ENCODE peak calls at places on chromosomes 7 and 10, in five cellular contexts. F is H1, O is adrenal gland, Z is vagina, X is sigmoid colon. W is an unnamed sample.

GRCh38 chr7:28774529-28775057 is 183.5 kb downstream of the TRIL start:
- DNase-seq in Z (no peak), X (no peak), F (no peak), O (no peak), W (no peak)

GRCh38 chr10:22557321-22557720 is 157.1 kb downstream of the PIP4K2A start:
- DNase-seq in Z (no peak), O (no peak), X (no peak), F (no peak), W (no peak)

GRCh38 chr7:108094375-108094774 is 35.8 kb downstream of the LAMB4 start:
- DNase-seq in X (no peak), O (no peak), Z (no peak), F (no peak), W (no peak)

GRCh38 chr10:131056781-131057180 is 254.7 kb downstream of the TCERG1L start:
- DNase-seq in O (no peak), Z (no peak), F (no peak), X (no peak), W (no peak)

GRCh38 chr10:31896972-31897384 is 31.7 kb downstream of the ARHGAP12 start:
- DNase-seq in X (no peak), O (no peak), Z (no peak), F (no peak), W (no peak)

GRCh38 chr10:75957721-75958120 is 526.3 kb downstream of the LRMDA start:
- DNase-seq in Z (no peak), O (no peak), X (no peak), F (no peak), W (no peak)

GRCh38 chr10:110207805-110208613 is 604 bp downstream of the MXI1 start:
- DNase-seq in Z (no peak), F (peak), X (peak), O (peak), W (peak)

GRCh38 chr7:151228024-151228866 is 1.2 kb upstream of the ABCF2 start:
- DNase-seq in F (no peak), O (no peak), Z (no peak), X (no peak), W (no peak)

GRCh38 chr10:86363184-86363832 is 3.3 kb downstream of the GRID1 start:
- DNase-seq in X (peak), Z (no peak), O (no peak), F (peak), W (peak)

GRCh38 chr10:89480047-89480446 is 55.3 kb downstream of the SLC16A12 start:
- DNase-seq in O (no peak), F (no peak), Z (no peak), X (no peak), W (no peak)

GRCh38 chr7:144606231-144606630 is 202.7 kb upstream of the NOBOX start:
- DNase-seq in Z (no peak), F (no peak), X (no peak), O (no peak), W (no peak)

GRCh38 chr7:43869898-43870240 is 552 bp upstream of the MRPS24 start:
- DNase-seq in X (peak), O (peak), F (no peak), Z (no peak), W (peak)

GRCh38 chr7:127943541-127944521 is 87.4 kb downstream of the LRRC4 start:
- DNase-seq in O (peak), Z (no peak), F (no peak), X (no peak), W (peak)

GRCh38 chr7:24477807-24478655 is 95.2 kb upstream of the PALS2 start:
- DNase-seq in X (no peak), O (no peak), Z (no peak), F (no peak), W (peak)

GRCh38 chr10:19654576-19654975 is 161.7 kb upstream of the PLXDC2 start:
- DNase-seq in O (no peak), F (no peak), Z (no peak), X (no peak), W (no peak)

GRCh38 chr7:110386914-110387313 is 704.0 kb upstream of the LRRN3 start:
- DNase-seq in X (no peak), O (no peak), Z (no peak), F (no peak), W (no peak)

GRCh38 chr10:66180651-66181318 is 745.1 kb upstream of the LRRTM3 start:
- DNase-seq in O (peak), F (no peak), X (no peak), Z (no peak), W (no peak)

GRCh38 chr10:6929157-6929830 is 349.2 kb upstream of the PRKCQ start:
- DNase-seq in Z (no peak), F (no peak), X (no peak), O (no peak), W (no peak)

GRCh38 chr10:112963835-112964234 is 13.8 kb downstream of the TCF7L2 start:
- DNase-seq in F (no peak), Z (no peak), X (peak), O (no peak), W (no peak)

GRCh38 chr10:94315975-94316464 is 46.7 kb downstream of the NOC3L start:
- DNase-seq in X (no peak), O (no peak), Z (no peak), F (no peak), W (no peak)

GRCh38 chr10:128324058-128324457 is 197.8 kb upstream of the MKI67 start:
- DNase-seq in X (no peak), Z (peak), O (no peak), F (peak), W (no peak)

GRCh38 chr10:13695588-13695987 is 108.8 kb downstream of the PRPF18 start:
- DNase-seq in O (no peak), F (no peak), X (no peak), Z (no peak), W (no peak)
- TF ChIP-seq POLR2A in O (no peak), F (no peak), X (no peak), Z (no peak), W (no peak)

DNA sequence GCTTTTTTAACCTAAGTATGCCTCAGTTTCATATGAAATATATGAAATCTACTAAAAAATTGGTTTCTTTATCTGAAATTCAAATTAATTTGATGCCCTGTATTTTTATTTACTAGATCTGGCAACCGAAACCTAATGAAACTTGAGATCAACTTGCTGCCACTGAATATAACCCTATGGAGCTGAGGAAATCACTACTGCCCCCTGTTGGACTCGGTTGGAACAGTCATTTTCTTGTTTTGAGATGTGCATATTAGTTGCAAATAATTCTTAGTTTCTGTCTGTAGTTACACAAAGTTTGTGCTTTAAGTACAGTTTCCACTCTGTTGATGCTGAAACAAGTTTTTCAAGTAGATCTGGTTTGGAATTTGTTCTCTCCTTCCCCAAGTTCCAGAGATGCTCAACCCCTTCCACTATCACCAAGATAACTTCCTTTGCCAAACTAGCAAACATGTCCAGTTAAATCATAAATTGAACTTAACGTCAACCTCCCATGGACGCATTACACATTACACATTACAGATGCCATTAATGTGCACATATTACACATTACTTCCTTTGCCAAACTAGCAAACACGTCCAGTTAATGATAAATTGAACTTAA is 22.2 kb upstream of the EXOC4 start:
- DNase-seq in F (peak), Z (no peak), X (no peak), O (peak), W (no peak)
- TF ChIP-seq CTCF in F (no peak), Z (peak), X (peak), O (peak), W (no peak)

GRCh38 chr7:80027616-80028173 is 106.9 kb upstream of the GNAI1 start:
- DNase-seq in X (no peak), F (no peak), Z (no peak), O (no peak), W (no peak)

DNA sequence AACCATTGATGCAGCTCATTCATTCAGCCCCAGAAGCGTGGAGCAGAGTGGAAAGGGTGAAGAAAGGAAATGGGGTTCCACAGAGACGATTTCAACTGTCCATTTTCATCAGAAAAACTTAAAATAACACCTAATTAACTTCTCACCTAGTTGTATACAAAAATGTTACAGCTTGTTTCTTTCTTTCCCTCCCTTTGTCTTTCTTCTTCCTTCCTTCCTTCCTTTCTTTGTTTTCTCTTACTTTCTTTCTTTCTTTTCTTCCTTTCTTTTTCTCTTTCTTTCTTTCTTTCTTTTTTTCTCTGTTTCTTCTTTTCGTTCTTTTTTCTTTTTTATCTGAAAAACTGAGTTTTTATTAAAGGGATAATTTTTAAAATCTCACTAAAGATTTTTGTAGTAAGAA is 105.9 kb upstream of the GNAI1 start:
- DNase-seq in F (no peak), Z (no peak), X (no peak), O (no peak), W (no peak)
- TF ChIP-seq POLR2A in F (no peak), Z (no peak), X (no peak), O (no peak), W (no peak)

DNA sequence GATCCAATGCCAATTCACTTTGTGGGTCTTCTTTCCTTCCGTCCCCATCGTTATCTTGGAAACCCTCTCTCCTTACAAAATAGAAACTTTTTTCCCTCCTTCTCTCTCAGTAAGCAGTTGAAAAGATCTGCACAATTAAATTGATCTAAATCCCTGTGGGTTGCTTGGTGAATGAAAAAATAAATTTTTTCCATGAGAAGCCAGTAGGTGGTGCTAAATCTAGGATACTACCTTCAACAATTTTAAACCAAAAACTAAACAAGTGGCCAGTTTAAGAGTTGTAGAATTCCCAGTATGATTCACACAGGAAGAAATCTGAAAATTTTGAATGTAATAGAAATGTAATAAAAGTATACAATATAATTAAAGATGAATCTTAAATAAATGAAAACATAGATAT is 990.3 kb upstream of the ZNF722 start:
- DNase-seq in F (no peak), Z (no peak), X (no peak), O (no peak), W (no peak)
- TF ChIP-seq CTCF in F (no peak), Z (no peak), X (no peak), O (no peak), W (no peak)

GRCh38 chr10:60944159-60944909 is at the start of gene RHOBTB1:
- DNase-seq in X (peak), O (peak), F (peak), Z (peak), W (peak)
- TF ChIP-seq POLR2A in X (peak), O (peak), F (peak), Z (no peak), W (peak)

DNA sequence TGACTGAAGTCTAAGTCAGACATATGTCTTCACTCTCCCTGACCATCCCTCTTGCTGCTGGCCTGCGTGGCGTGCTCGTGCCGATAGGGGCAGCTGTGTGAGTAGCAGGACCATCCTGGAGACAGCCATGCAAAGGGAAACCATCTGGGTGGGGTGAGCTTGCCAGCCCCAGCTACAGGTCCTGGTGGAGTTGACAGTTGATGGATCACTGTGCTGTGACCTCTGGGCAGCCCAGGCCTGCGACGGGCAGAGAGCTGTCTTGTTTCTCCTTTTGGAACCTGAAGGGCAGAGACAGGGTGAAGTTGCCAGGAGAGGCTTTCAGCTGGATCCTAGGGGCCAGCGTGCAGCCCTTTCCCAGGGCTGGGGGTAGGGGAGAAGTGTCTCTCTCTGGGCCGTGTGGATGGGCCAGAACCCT is 44.7 kb downstream of the GRK5 start:
- DNase-seq in O (no peak), F (no peak), X (no peak), Z (no peak), W (no peak)
- TF ChIP-seq CTCF in O (peak), F (no peak), X (no peak), Z (no peak), W (no peak)

GRCh38 chr10:84294766-84295447 is 33.5 kb upstream of the CCSER2 start:
- DNase-seq in X (no peak), Z (no peak), O (no peak), F (no peak), W (no peak)

GRCh38 chr10:84293171-84293570 is 35.2 kb upstream of the CCSER2 start:
- DNase-seq in Z (no peak), F (no peak), O (no peak), X (no peak), W (no peak)

GRCh38 chr10:84293574-84294016 is 34.8 kb upstream of the CCSER2 start:
- DNase-seq in Z (no peak), X (no peak), F (no peak), O (no peak), W (no peak)

GRCh38 chr10:84298077-84298476 is 30.3 kb upstream of the CCSER2 start:
- DNase-seq in Z (no peak), O (no peak), X (no peak), F (no peak), W (no peak)

DNA sequence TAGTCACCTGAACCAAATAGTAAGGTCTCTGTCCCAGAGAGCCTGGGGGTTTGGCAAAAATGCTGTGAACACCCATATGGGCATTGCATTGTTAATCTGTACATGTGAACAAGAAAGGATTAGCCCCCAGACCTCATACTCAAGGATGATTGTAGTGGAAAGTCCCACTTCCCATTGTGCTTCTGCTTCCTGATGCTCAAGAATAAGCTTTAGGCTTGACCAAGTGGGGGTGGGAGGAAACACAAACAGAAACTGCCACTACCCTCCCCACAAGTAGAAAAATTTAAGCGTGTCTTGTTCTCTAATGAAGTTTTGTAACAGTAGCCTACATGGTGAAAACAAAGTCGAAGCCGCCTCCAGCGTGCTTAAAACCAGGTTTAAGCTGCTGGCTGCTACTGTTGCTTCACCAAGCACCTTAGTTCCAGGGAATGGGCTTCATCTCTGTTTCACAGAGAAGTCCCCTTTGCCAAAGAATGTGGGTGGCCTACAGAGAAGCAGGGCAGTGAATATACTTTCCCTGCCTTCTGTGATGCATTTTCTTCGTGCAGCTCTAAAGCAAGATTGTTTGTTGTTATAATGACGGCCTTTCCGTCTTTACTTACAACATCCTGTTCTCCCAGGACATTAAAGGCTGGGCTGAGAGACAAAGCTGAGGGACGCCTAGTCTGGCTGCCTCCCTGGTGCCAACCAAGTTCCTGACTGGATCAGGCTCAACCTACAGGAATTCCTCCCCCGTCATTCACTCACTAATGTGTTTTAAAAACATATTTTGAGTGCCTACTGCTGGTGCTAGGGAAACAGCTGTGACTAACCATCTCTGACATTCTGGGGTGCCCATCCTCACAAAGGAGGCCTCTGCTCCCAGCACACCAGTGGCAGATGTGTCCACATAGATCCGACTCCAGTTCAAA is 32.1 kb upstream of the CCSER2 start:
- DNase-seq in X (no peak), F (no peak), Z (no peak), O (no peak), W (no peak)
- TF ChIP-seq POLR2A in X (no peak), F (no peak), Z (no peak), O (no peak), W (no peak)

DNA sequence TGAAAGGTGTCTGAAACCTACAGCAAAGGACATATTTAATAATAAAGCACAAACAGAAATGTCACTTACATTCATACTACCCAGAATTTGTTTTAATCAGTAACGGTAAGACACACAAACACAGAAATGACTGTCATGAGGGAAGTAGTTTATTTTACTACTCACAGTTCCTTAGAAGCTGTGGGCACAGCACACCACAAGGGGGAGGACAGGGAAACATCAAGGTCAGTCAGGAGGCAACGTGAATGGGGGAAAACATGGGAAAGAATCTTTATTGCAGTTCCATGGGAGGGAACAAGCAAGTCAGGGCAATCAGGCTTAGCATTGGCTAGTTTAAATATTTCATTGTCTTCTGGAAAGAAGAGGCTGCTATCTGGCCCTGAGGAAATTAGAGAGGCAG is 123.8 kb upstream of the PDSS1 start:
- DNase-seq in O (no peak), X (no peak), F (no peak), Z (no peak), W (no peak)
- TF ChIP-seq CTCF in O (no peak), X (no peak), F (peak), Z (no peak), W (no peak)

GRCh38 chr7:106598663-106599342 is 62.2 kb downstream of the CCDC71L start:
- DNase-seq in X (peak), O (peak), Z (no peak), F (peak), W (no peak)
- TF ChIP-seq POLR2A in X (no peak), O (no peak), Z (no peak), F (no peak), W (no peak)

DNA sequence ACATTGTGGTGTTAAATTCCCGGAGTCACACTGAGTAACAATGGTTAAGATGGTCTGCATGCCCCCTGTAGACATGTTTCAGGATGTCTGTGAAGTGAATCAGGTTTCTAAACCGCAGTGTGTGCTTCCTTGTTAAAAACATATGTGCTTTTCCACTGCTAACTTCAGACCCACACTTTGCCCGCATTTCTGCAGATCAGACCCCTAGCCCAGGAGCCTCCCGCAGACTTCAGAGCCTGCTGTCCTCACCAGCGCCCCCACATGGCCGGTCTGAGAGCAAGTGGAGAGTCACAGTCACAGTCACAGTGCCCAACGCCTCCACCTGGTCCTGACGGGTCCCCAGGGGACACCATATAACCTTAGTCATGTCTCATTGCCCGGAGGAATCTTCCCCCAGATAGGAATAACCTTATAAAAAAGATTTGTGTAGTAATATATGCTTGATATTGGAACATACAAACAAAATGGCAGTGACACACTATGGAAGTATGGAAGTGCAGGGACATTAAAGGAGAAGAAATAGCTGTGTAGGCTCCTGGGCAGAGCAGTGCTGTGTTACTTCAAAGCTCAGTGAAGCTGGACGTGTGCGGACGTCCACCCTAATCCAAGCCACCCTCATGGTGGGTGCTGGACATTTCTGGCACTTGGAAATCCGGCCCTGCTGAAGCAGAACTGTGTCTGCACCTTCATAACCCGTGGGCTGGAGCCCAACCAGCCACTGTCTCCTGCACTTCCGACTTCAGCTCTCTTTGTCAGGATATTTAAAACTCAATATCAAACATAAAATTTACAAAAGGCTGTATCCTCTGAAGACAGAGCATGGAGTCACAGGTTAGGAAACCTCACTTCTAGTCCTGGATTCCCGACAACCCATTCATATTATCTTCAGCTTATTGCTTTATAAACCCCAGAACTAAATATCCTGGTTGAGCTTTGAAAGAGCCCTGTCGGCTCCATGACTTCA is 29.0 kb downstream of the GSTO2 start:
- DNase-seq in O (peak), X (no peak), Z (no peak), F (peak), W (peak)
- TF ChIP-seq CTCF in O (peak), X (no peak), Z (no peak), F (peak), W (no peak)

W was measured in ovary.